ENCODE peak calls at places on chromosomes 1 and 21, in ten cellular contexts. One of them, this sample, is unnamed.

GRCh38 chr1:150441121-150441520 is 46.1 kb upstream of the TARS2 start:
- DNase-seq in T follicular helper cell: no peak
- DNase-seq in fibroblast of lung: no peak
- DNase-seq in G401: no peak
- DNase-seq in lung microvascular endothelial cell: no peak
- DNase-seq in left ventricle myocardium inferior: no peak
- DNase-seq in HuH-7: no peak
- DNase-seq in neural crest cell: no peak
- DNase-seq in stimulated activated CD8-positive, alpha-beta memory T cell treated with anti-CD3 and anti-CD28 coated beads, Interleukin-4, amount 100 ng/mL, for 24 hours: no peak
- DNase-seq in SK-N-SH: no peak
- DNase-seq in this sample: no peak

GRCh38 chr1:81800741-81801031 is at the start of gene ADGRL2:
- DNase-seq in stimulated activated CD8-positive, alpha-beta memory T cell treated with anti-CD3 and anti-CD28 coated beads, Interleukin-4, amount 100 ng/mL, for 24 hours: no peak
- DNase-seq in SK-N-SH: peak
- DNase-seq in lung microvascular endothelial cell: no peak
- DNase-seq in T follicular helper cell: no peak
- DNase-seq in HuH-7: peak
- DNase-seq in neural crest cell: peak
- DNase-seq in fibroblast of lung: no peak
- DNase-seq in left ventricle myocardium inferior: no peak
- DNase-seq in G401: no peak
- DNase-seq in this sample: no peak

GRCh38 chr1:39969531-39970270 is 14.8 kb downstream of the MFSD2A start:
- DNase-seq in lung microvascular endothelial cell: no peak
- DNase-seq in left ventricle myocardium inferior: no peak
- DNase-seq in neural crest cell: no peak
- DNase-seq in HuH-7: no peak
- DNase-seq in SK-N-SH: no peak
- DNase-seq in fibroblast of lung: no peak
- DNase-seq in stimulated activated CD8-positive, alpha-beta memory T cell treated with anti-CD3 and anti-CD28 coated beads, Interleukin-4, amount 100 ng/mL, for 24 hours: no peak
- DNase-seq in T follicular helper cell: no peak
- DNase-seq in G401: no peak
- DNase-seq in this sample: no peak

GRCh38 chr1:14958249-14959215 is 195.0 kb upstream of the TMEM51 start:
- DNase-seq in fibroblast of lung: no peak
- DNase-seq in T follicular helper cell: no peak
- DNase-seq in HuH-7: no peak
- DNase-seq in neural crest cell: no peak
- DNase-seq in left ventricle myocardium inferior: no peak
- DNase-seq in G401: no peak
- DNase-seq in SK-N-SH: no peak
- DNase-seq in lung microvascular endothelial cell: no peak
- DNase-seq in stimulated activated CD8-positive, alpha-beta memory T cell treated with anti-CD3 and anti-CD28 coated beads, Interleukin-4, amount 100 ng/mL, for 24 hours: no peak
- DNase-seq in this sample: no peak

GRCh38 chr1:3022976-3023375 is 1.7 kb downstream of the ACTRT2 start:
- DNase-seq in HuH-7: no peak
- DNase-seq in stimulated activated CD8-positive, alpha-beta memory T cell treated with anti-CD3 and anti-CD28 coated beads, Interleukin-4, amount 100 ng/mL, for 24 hours: no peak
- DNase-seq in G401: no peak
- DNase-seq in left ventricle myocardium inferior: peak
- DNase-seq in fibroblast of lung: no peak
- DNase-seq in SK-N-SH: no peak
- DNase-seq in neural crest cell: no peak
- DNase-seq in T follicular helper cell: no peak
- DNase-seq in lung microvascular endothelial cell: no peak
- DNase-seq in this sample: no peak

GRCh38 chr21:22892757-22893156 is 1894.5 kb downstream of the NCAM2 start:
- DNase-seq in left ventricle myocardium inferior: no peak
- DNase-seq in G401: no peak
- DNase-seq in fibroblast of lung: no peak
- DNase-seq in stimulated activated CD8-positive, alpha-beta memory T cell treated with anti-CD3 and anti-CD28 coated beads, Interleukin-4, amount 100 ng/mL, for 24 hours: no peak
- DNase-seq in HuH-7: no peak
- DNase-seq in lung microvascular endothelial cell: no peak
- DNase-seq in neural crest cell: no peak
- DNase-seq in T follicular helper cell: no peak
- DNase-seq in SK-N-SH: no peak
- DNase-seq in this sample: no peak

GRCh38 chr1:68107771-68108170 is 57.3 kb upstream of the DIRAS3 start:
- DNase-seq in left ventricle myocardium inferior: no peak
- DNase-seq in G401: no peak
- DNase-seq in T follicular helper cell: no peak
- DNase-seq in neural crest cell: no peak
- DNase-seq in stimulated activated CD8-positive, alpha-beta memory T cell treated with anti-CD3 and anti-CD28 coated beads, Interleukin-4, amount 100 ng/mL, for 24 hours: no peak
- DNase-seq in fibroblast of lung: peak
- DNase-seq in SK-N-SH: no peak
- DNase-seq in lung microvascular endothelial cell: no peak
- DNase-seq in HuH-7: no peak
- DNase-seq in this sample: peak

GRCh38 chr1:245310605-245311531 is 156.1 kb downstream of the KIF26B start:
- DNase-seq in lung microvascular endothelial cell: peak
- DNase-seq in SK-N-SH: peak
- DNase-seq in left ventricle myocardium inferior: no peak
- DNase-seq in T follicular helper cell: no peak
- DNase-seq in stimulated activated CD8-positive, alpha-beta memory T cell treated with anti-CD3 and anti-CD28 coated beads, Interleukin-4, amount 100 ng/mL, for 24 hours: no peak
- DNase-seq in neural crest cell: peak
- DNase-seq in fibroblast of lung: peak
- DNase-seq in G401: no peak
- DNase-seq in HuH-7: no peak
- DNase-seq in this sample: no peak

GRCh38 chr1:26289158-26290059 is 9.5 kb downstream of the SH3BGRL3 start:
- DNase-seq in SK-N-SH: no peak
- DNase-seq in G401: no peak
- DNase-seq in fibroblast of lung: no peak
- DNase-seq in HuH-7: no peak
- DNase-seq in T follicular helper cell: no peak
- DNase-seq in lung microvascular endothelial cell: no peak
- DNase-seq in left ventricle myocardium inferior: no peak
- DNase-seq in neural crest cell: no peak
- DNase-seq in stimulated activated CD8-positive, alpha-beta memory T cell treated with anti-CD3 and anti-CD28 coated beads, Interleukin-4, amount 100 ng/mL, for 24 hours: no peak
- DNase-seq in this sample: no peak

GRCh38 chr1:186782791-186783190 is 46.0 kb upstream of the PLA2G4A start:
- DNase-seq in SK-N-SH: no peak
- DNase-seq in fibroblast of lung: peak
- DNase-seq in neural crest cell: no peak
- DNase-seq in left ventricle myocardium inferior: no peak
- DNase-seq in T follicular helper cell: no peak
- DNase-seq in HuH-7: no peak
- DNase-seq in stimulated activated CD8-positive, alpha-beta memory T cell treated with anti-CD3 and anti-CD28 coated beads, Interleukin-4, amount 100 ng/mL, for 24 hours: no peak
- DNase-seq in G401: no peak
- DNase-seq in lung microvascular endothelial cell: no peak
- DNase-seq in this sample: peak

This sample was measured in HT1080.